ENCODE peak calls at places on chromosomes 6 and 20, in seven cellular contexts. C is IMR-90, O is mesenchymal stem cell, D is H9, G is trophoblast cell, K is mesendoderm, X is neuronal stem cell. L is an unnamed sample.

GRCh38 chr20:20702330-20703245 is 9.9 kb downstream of the RALGAPA2 start:
- DNase-seq in D (no peak), G (no peak), O (no peak), X (no peak), K (no peak), C (no peak), L (no peak)

GRCh38 chr6:118382126-118382525 is 166.0 kb upstream of the PLN start:
- DNase-seq in O (no peak), G (no peak), C (no peak), D (no peak), K (no peak), X (no peak), L (no peak)

GRCh38 chr20:38935285-38935684 is 9.1 kb downstream of the FAM83D start:
- DNase-seq in X (no peak), O (peak; percentile 51), C (no peak), G (no peak), D (no peak), K (peak; percentile 35), L (no peak)

GRCh38 chr20:24148372-24148771 is 159.8 kb upstream of the GGTLC1 start:
- DNase-seq in K (no peak), C (no peak), G (peak; percentile 21), D (no peak), X (no peak), O (no peak), L (peak; percentile 14)

GRCh38 chr20:40775747-40776146 is 86.7 kb upstream of the MAFB start:
- DNase-seq in K (no peak), G (no peak), D (no peak), O (no peak), X (no peak), C (no peak), L (no peak)

GRCh38 chr20:62595491-62595890 is 46.8 kb upstream of the SLCO4A1 start:
- DNase-seq in K (no peak), D (no peak), G (no peak), X (no peak), C (peak; percentile 55), O (no peak), L (no peak)

GRCh38 chr6:113352831-113353230 is 504.3 kb upstream of the MARCKS start:
- DNase-seq in D (no peak), G (no peak), O (no peak), C (no peak), K (no peak), X (no peak), L (no peak)

GRCh38 chr6:161134550-161135298 is 139.1 kb downstream of the AGPAT4 start:
- DNase-seq in X (no peak), K (no peak), C (no peak), G (no peak), O (no peak), D (no peak), L (no peak)

GRCh38 chr20:64112691-64113443 is 5.5 kb upstream of the NPBWR2 start:
- DNase-seq in K (no peak), G (no peak), O (no peak), X (no peak), C (no peak), D (no peak), L (no peak)

GRCh38 chr20:46253391-46253790 is 54.9 kb downstream of the CDH22 start:
- DNase-seq in O (no peak), G (no peak), K (peak; percentile 48), D (peak; percentile 63), C (no peak), X (no peak), L (no peak)

GRCh38 chr6:169254456-169255316 is 1.0 kb upstream of the THBS2 start:
- DNase-seq in D (no peak), O (no peak), X (no peak), C (no peak), K (no peak), G (no peak), L (no peak)

GRCh38 chr6:35428421-35429149 is 23.6 kb upstream of the FANCE start:
- DNase-seq in O (peak; percentile 44), D (no peak), C (peak; percentile 24), G (no peak), X (no peak), K (peak; percentile 48), L (no peak)

GRCh38 chr6:2579241-2579761 is 171.4 kb downstream of the MYLK4 start:
- DNase-seq in C (peak; percentile 46), K (no peak), G (no peak), O (peak; percentile 15), X (no peak), D (no peak), L (no peak)

GRCh38 chr6:148580442-148580841 is 166.4 kb upstream of the UST start:
- DNase-seq in O (no peak), C (no peak), K (no peak), D (no peak), G (no peak), X (no peak), L (no peak)

GRCh38 chr6:25052181-25052580 is 116.4 kb upstream of the RIPOR2 start:
- DNase-seq in D (no peak), C (no peak), X (no peak), G (peak; percentile 93), K (no peak), O (no peak), L (no peak)

GRCh38 chr20:44431118-44431501 is 44.6 kb upstream of the TTPAL start:
- DNase-seq in O (no peak), G (no peak), K (no peak), D (no peak), X (no peak), C (no peak), L (no peak)

GRCh38 chr6:167398214-167399050 is 73.5 kb downstream of the TTLL2 start:
- DNase-seq in D (no peak), C (no peak), K (no peak), O (no peak), G (no peak), X (no peak), L (no peak)

GRCh38 chr6:36752187-36752885 is 54.7 kb downstream of the RAB44 start:
- DNase-seq in K (no peak), C (peak; percentile 16), D (no peak), O (no peak), G (no peak), X (no peak), L (no peak)

GRCh38 chr6:147201885-147202515 is 2.2 kb upstream of the STXBP5 start:
- DNase-seq in O (peak; percentile 53), G (peak; percentile 40), K (peak; percentile 74), X (no peak), D (peak; percentile 57), C (peak; percentile 21), L (no peak)

GRCh38 chr20:34907616-34908469 is 31.4 kb downstream of the ACSS2 start:
- DNase-seq in D (no peak), G (no peak), O (peak; percentile 94), K (no peak), X (no peak), C (peak; percentile 92), L (no peak)

GRCh38 chr6:122747573-122747972 is 31.9 kb upstream of the FABP7 start:
- DNase-seq in G (no peak), X (no peak), K (no peak), D (no peak), O (no peak), C (no peak), L (no peak)

GRCh38 chr6:129432738-129433137 is 277.2 kb downstream of the ARHGAP18 start:
- DNase-seq in D (no peak), X (no peak), O (peak; percentile 4), K (peak; percentile 32), C (peak; percentile 31), G (no peak), L (no peak)

GRCh38 chr20:32344835-32345506 is 13.2 kb upstream of the ASXL1 start:
- DNase-seq in K (peak; percentile 26), D (peak; percentile 48), C (no peak), O (no peak), G (no peak), X (no peak), L (peak; percentile 52)
- H3K18ac ChIP-seq in K (no peak overlapping the region), D (no peak overlapping the region), C (no peak overlapping the region), O (no peak overlapping the region), G (no peak overlapping the region), X (no peak overlapping the region), L (no peak overlapping the region)

DNA sequence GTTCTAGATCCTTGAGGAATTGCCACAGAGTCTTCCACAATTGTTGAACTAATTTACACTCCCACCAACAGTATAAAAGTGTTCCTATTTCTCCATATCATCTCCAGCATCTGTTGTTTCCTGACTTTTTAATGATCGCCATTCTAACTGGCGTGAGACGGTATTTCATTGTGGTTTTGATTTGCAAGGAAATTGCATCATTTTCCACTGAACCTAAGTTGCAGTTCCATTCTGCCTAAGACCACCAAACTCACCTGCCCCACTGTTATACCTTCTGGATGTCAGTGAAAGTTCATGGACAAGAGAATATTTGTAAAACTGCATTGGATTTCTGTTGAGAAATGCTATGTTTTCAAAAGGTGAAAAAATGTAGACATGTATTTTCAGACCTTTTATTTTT is 132.9 kb upstream of the ESR1 start:
- DNase-seq in G (no peak), K (no peak), X (no peak), O (no peak), D (no peak), C (no peak), L (no peak)
- H3K18ac ChIP-seq in G (no peak overlapping the region), K (no peak overlapping the region), X (no peak overlapping the region), O (no peak overlapping the region), D (no peak overlapping the region), C (no peak overlapping the region), L (no peak overlapping the region)

GRCh38 chr6:92888316-92888715 is 531.0 kb downstream of the EPHA7 start:
- DNase-seq in O (no peak), G (no peak), C (no peak), D (no peak), K (no peak), X (no peak), L (no peak)

GRCh38 chr6:92887871-92888270 is 531.5 kb downstream of the EPHA7 start:
- DNase-seq in D (no peak), G (no peak), C (no peak), X (no peak), O (no peak), K (no peak), L (no peak)

GRCh38 chr6:92892626-92893025 is 526.7 kb downstream of the EPHA7 start:
- DNase-seq in C (no peak), D (no peak), X (no peak), O (peak; percentile 32), G (no peak), K (no peak), L (no peak)

DNA sequence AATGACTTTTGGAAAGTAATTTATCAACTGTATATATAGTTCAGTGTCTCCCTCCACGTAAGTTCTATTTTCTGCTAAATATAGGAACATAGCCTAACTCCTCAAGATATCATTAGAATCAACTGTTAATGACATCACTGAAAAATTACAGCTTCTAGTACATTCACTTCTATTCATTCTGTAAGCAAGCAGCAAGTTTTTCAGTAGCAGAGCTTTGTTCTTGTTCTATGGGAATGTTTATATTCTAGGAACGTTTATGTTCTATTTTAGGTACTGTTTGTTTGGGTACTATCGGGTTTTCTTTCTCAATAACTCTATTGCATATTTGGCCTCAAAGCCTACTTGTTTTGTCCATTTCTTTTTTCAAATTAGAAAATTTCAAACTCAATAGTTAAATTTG is 525.6 kb downstream of the EPHA7 start:
- DNase-seq in X (no peak), D (no peak), K (no peak), C (no peak), O (peak; percentile 75), G (no peak), L (no peak)
- H3K18ac ChIP-seq in X (no peak overlapping the region), D (no peak overlapping the region), K (no peak overlapping the region), C (no peak overlapping the region), O (no peak overlapping the region), G (no peak overlapping the region), L (no peak overlapping the region)

DNA sequence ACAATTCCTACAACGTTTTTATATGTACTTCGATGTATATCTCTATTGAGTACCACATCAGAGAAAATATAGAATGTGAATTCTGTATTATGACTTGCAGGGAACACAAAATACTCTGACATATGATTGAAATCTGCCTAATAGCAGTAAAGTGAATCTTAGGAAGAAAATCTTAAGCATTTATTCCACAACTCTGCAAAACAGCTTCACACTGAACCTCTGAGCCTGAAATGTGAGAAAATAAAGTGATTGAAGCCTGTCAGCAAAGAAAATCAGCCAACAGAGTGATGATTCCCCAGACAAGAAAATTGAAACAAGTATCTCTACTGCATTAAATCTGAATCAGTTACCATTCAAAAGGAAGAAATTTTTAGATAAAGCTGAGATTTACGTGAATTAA is 499.5 kb upstream of the RNF217 start:
- DNase-seq in X (no peak), D (no peak), O (no peak), K (no peak), G (no peak), C (no peak), L (no peak)
- H3K18ac ChIP-seq in X (no peak overlapping the region), D (no peak overlapping the region), O (no peak overlapping the region), K (no peak overlapping the region), G (no peak overlapping the region), C (no peak overlapping the region), L (no peak overlapping the region)

L was measured in H1.